ENCODE peak calls at places on chromosomes 11 and 22, in four cellular contexts. D is activated T-cell treated with anti-CD3 and anti-CD28 coated beads, Interleukin-2, amount 50 U/mL, for 4 hours; K is spleen; B is CD4-positive, alpha-beta T cell. X is an unnamed sample.

GRCh38 chr22:49999063-49999900 is 13.3 kb downstream of the IL17REL start:
- DNase-seq in K (peak; percentile 76), B (no peak), D (no peak), X (peak; percentile 86)

GRCh38 chr11:44748606-44749005 is 21.8 kb downstream of the TSPAN18 start:
- DNase-seq in D (no peak), K (no peak), B (no peak), X (no peak)

GRCh38 chr11:123111465-123111864 is 49.5 kb upstream of the HSPA8 start:
- DNase-seq in B (no peak), D (no peak), K (no peak), X (no peak)

GRCh38 chr11:11569936-11570491 is 51.8 kb downstream of the GALNT18 start:
- DNase-seq in K (peak; percentile 84), D (no peak), B (no peak), X (no peak)

GRCh38 chr11:9868641-9869040 is 204.8 kb downstream of the SWAP70 start:
- DNase-seq in D (no peak), K (no peak), B (no peak), X (no peak)

GRCh38 chr11:40293655-40294342 is 1165.7 kb downstream of the LRRC4C start:
- DNase-seq in B (no peak), D (no peak), K (no peak), X (no peak)

GRCh38 chr11:75858613-75859012 is 43.6 kb downstream of the UVRAG start:
- DNase-seq in B (no peak), K (no peak), D (no peak), X (no peak)

GRCh38 chr11:61004037-61004641 is 32.7 kb downstream of the CD6 start:
- DNase-seq in K (peak; percentile 64), D (no peak), B (peak; percentile 62), X (no peak)

GRCh38 chr11:27416568-27417176 is 53.7 kb upstream of the CCDC34 start:
- DNase-seq in K (no peak), B (no peak), D (no peak), X (no peak)

GRCh38 chr11:40281055-40281580 is 1178.3 kb downstream of the LRRC4C start:
- DNase-seq in B (no peak), K (no peak), D (no peak), X (no peak)

GRCh38 chr11:32440372-32440888 is 5.1 kb upstream of the WT1 start:
- DNase-seq in B (no peak), K (no peak), D (no peak), X (no peak)

GRCh38 chr11:8768625-8769333 is 86.2 kb downstream of the RPL27A start:
- DNase-seq in K (no peak), B (no peak), D (no peak), X (no peak)

GRCh38 chr22:49404576-49405199 is 423.0 kb downstream of the BRD1 start:
- DNase-seq in D (no peak), K (peak; percentile 64), B (no peak), X (peak; percentile 67)

GRCh38 chr11:57798905-57799559 is 37.4 kb downstream of the CTNND1 start:
- DNase-seq in K (no peak), B (no peak), D (no peak), X (no peak)

GRCh38 chr11:64489831-64490441 is 101.1 kb upstream of the SLC22A12 start:
- DNase-seq in K (peak; percentile 86), D (peak; percentile 20), B (peak; percentile 13), X (peak; percentile 70)

GRCh38 chr11:721347-721912 is 15.4 kb downstream of the EPS8L2 start:
- DNase-seq in K (peak; percentile 76), B (no peak), D (no peak), X (no peak)

GRCh38 chr22:49614966-49615965 is 212.4 kb downstream of the BRD1 start:
- DNase-seq in K (peak; percentile 59), B (no peak), D (no peak), X (peak; percentile 87)

GRCh38 chr11:119758291-119758690 is 29.3 kb upstream of the NECTIN1 start:
- DNase-seq in B (no peak), K (peak; percentile 12), D (no peak), X (peak; percentile 1)

GRCh38 chr11:88596786-88597185 is 259.2 kb upstream of the CTSC start:
- DNase-seq in D (no peak), B (no peak), K (no peak), X (no peak)

GRCh38 chr11:104225047-104225446 is 61.1 kb upstream of the PDGFD start:
- DNase-seq in K (no peak), D (no peak), B (no peak), X (no peak)

GRCh38 chr22:19811211-19811621 is 43.5 kb downstream of the GNB1L start:
- DNase-seq in D (no peak), B (no peak), K (peak; percentile 59), X (no peak)

GRCh38 chr11:40787243-40787642 is 672.2 kb downstream of the LRRC4C start:
- DNase-seq in K (no peak), D (no peak), B (no peak), X (no peak)

GRCh38 chr22:45932066-45932465 is 44.9 kb downstream of the WNT7B start:
- DNase-seq in K (no peak), D (no peak), B (no peak), X (no peak)

GRCh38 chr11:101916422-101916821 is at the start of gene ANGPTL5:
- DNase-seq in K (no peak), D (no peak), B (no peak), X (no peak)

GRCh38 chr11:113274708-113275582 is 39.4 kb upstream of the TTC12 start:
- DNase-seq in D (no peak), K (no peak), B (no peak), X (no peak)

GRCh38 chr11:77179681-77180080 is 51.6 kb downstream of the MYO7A start:
- DNase-seq in K (no peak), B (no peak), D (no peak), X (peak; percentile 89)

GRCh38 chr22:44422742-44423370 is 75.2 kb downstream of the RTL6 start:
- DNase-seq in B (no peak), D (no peak), K (peak; percentile 39), X (no peak)

GRCh38 chr11:92284558-92284957 is 59.9 kb downstream of the FAT3 start:
- DNase-seq in B (no peak), K (no peak), D (no peak), X (no peak)

GRCh38 chr22:18044548-18045271 is 20.3 kb upstream of the MICAL3 start:
- DNase-seq in K (peak; percentile 76), D (no peak), B (no peak), X (peak; percentile 38)

GRCh38 chr22:44360686-44361381 is 48.1 kb upstream of the SHISAL1 start:
- DNase-seq in D (no peak), K (peak; percentile 64), B (no peak), X (peak; percentile 95)

GRCh38 chr11:41301023-41301422 is 158.4 kb downstream of the LRRC4C start:
- DNase-seq in B (no peak), D (no peak), K (no peak), X (no peak)

GRCh38 chr11:63567044-63567840 is 4.1 kb upstream of the PLAAT2 start:
- DNase-seq in D (peak; percentile 32), K (no peak), B (peak; percentile 48), X (no peak)

GRCh38 chr11:115501895-115502589 is 2.2 kb downstream of the CADM1 start:
- DNase-seq in K (no peak), B (no peak), D (no peak), X (no peak)

GRCh38 chr11:102798012-102798746 is at the start of gene MMP1:
- DNase-seq in D (no peak), B (no peak), K (no peak), X (no peak)

GRCh38 chr22:50313021-50313420 is 5.6 kb upstream of the PLXNB2 start:
- DNase-seq in D (no peak), B (no peak), K (no peak), X (no peak)